ENCODE peak calls at places on chromosomes 7 and 10, in seven cellular contexts. Z, E, I, D, K, F and W are unnamed samples.

GRCh38 chr10:79139124-79139835 is 70.5 kb downstream of the ZMIZ1 start:
- DNase-seq in Z (peak; percentile 90), E (no peak), I (peak; percentile 67), D (no peak), K (no peak), F (peak; percentile 45), W (peak; percentile 82)

GRCh38 chr7:154879629-154880028 is 123.3 kb downstream of the PAXIP1 start:
- DNase-seq in Z (no peak), E (no peak), I (no peak), D (no peak), K (no peak), F (no peak), W (no peak)

GRCh38 chr10:92572362-92573090 is 1.4 kb downstream of the IDE start:
- DNase-seq in Z (no peak), E (no peak), I (no peak), D (no peak), K (peak; percentile 9), F (peak; percentile 30), W (no peak)

GRCh38 chr7:93799750-93800357 is 90.7 kb downstream of the TFPI2 start:
- DNase-seq in Z (peak; percentile 30), E (peak; percentile 22), I (no peak), D (no peak), K (peak; percentile 51), F (peak; percentile 13), W (no peak)

GRCh38 chr10:24920907-24921881 is 31.2 kb downstream of the PRTFDC1 start:
- DNase-seq in Z (peak; percentile 98), E (peak; percentile 62), I (peak; percentile 32), D (no peak), K (peak; percentile 73), F (no peak), W (peak; percentile 55)

GRCh38 chr7:93331706-93332105 is 99.5 kb downstream of the VPS50 start:
- DNase-seq in Z (no peak), E (no peak), I (no peak), D (no peak), K (no peak), F (no peak), W (no peak)

GRCh38 chr7:85041599-85042216 is 145.1 kb downstream of the SEMA3D start:
- DNase-seq in Z (peak; percentile 79), E (peak; percentile 17), I (peak; percentile 17), D (no peak), K (peak; percentile 87), F (peak; percentile 78), W (peak; percentile 25)

GRCh38 chr10:89367529-89367928 is 10.3 kb upstream of the IFIT1B start:
- DNase-seq in Z (no peak), E (no peak), I (no peak), D (no peak), K (no peak), F (peak; percentile 34), W (no peak)

GRCh38 chr7:28483868-28484267 is 71.5 kb downstream of the CREB5 start:
- DNase-seq in Z (no peak), E (no peak), I (no peak), D (no peak), K (peak; percentile 62), F (no peak), W (no peak)

GRCh38 chr10:117531371-117532002 is 11.1 kb upstream of the EMX2 start:
- DNase-seq in Z (no peak), E (no peak), I (no peak), D (no peak), K (no peak), F (no peak), W (no peak)

GRCh38 chr10:11425288-11425595 is 186.2 kb downstream of the USP6NL start:
- DNase-seq in Z (peak; percentile 52), E (no peak), I (no peak), D (no peak), K (no peak), F (no peak), W (no peak)

GRCh38 chr7:134515569-134516468 is 11.5 kb upstream of the AKR1B10 start:
- DNase-seq in Z (peak; percentile 90), E (peak; percentile 81), I (peak; percentile 54), D (peak; percentile 93), K (peak; percentile 99), F (no peak), W (no peak)

GRCh38 chr7:106290319-106290718 is 5.5 kb upstream of the NAMPT start:
- DNase-seq in Z (no peak), E (no peak), I (no peak), D (no peak), K (no peak), F (no peak), W (no peak)

GRCh38 chr10:3091346-3091787 is 24.0 kb downstream of the PFKP start:
- DNase-seq in Z (peak; percentile 92), E (no peak), I (no peak), D (peak; percentile 96), K (peak; percentile 82), F (no peak), W (no peak)

GRCh38 chr10:31677198-31678138 is 251.2 kb downstream of the ARHGAP12 start:
- DNase-seq in Z (no peak), E (no peak), I (peak; percentile 28), D (no peak), K (no peak), F (peak; percentile 91), W (no peak)

GRCh38 chr10:82318533-82318932 is 443.5 kb downstream of the NRG3 start:
- DNase-seq in Z (no peak), E (no peak), I (no peak), D (no peak), K (no peak), F (no peak), W (no peak)
- H3K9me3 ChIP-seq in Z (no peaks in the 10 kb centered on the region), E (no peaks in the 10 kb centered on the region), I (no peaks in the 10 kb centered on the region), D (no peaks in the 10 kb centered on the region), K (no peaks in the 10 kb centered on the region), F (no peaks in the 10 kb centered on the region), W (no peaks in the 10 kb centered on the region)

GRCh38 chr7:158190756-158191155 is 396.9 kb downstream of the PTPRN2 start:
- DNase-seq in Z (no peak), E (no peak), I (no peak), D (no peak), K (no peak), F (no peak), W (no peak)
- H3K9me3 ChIP-seq in Z (no peaks in the 10 kb centered on the region), E (no peaks in the 10 kb centered on the region), I (no peaks in the 10 kb centered on the region), D (peaks cover 2% of the 10 kb centered on the region), K (no peaks in the 10 kb centered on the region), F (no peaks in the 10 kb centered on the region), W (no peaks in the 10 kb centered on the region)

DNA sequence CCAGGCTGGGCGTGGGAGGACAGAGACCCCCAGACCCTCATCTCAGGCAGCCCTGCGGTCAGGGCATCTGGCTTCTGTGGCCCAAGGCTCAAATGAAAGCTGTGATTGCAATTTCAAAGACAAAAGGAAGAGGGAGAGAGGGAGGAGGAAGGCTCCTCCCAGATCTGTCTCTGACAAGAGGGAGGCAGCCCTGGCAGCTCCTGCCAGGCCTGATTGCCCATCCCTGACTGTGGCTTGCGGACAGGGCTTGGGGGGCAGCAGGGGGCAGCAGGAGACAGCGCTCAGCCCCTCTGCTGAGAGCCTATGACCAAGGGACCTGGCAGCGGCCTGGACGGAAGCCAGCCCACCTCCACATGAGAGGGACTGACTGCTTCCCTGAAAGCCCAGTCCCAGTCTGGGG is 91.8 kb downstream of the PTPRN2 start:
- DNase-seq in Z (no peak), E (peak; percentile 45), I (no peak), D (no peak), K (peak; percentile 35), F (peak; percentile 80), W (peak; percentile 19)
- H3K9me3 ChIP-seq in Z (no peaks in the 10 kb centered on the region), E (no peaks in the 10 kb centered on the region), I (no peaks in the 10 kb centered on the region), D (no peaks in the 10 kb centered on the region), K (no peaks in the 10 kb centered on the region), F (no peaks in the 10 kb centered on the region), W (no peaks in the 10 kb centered on the region)

GRCh38 chr7:53642361-53642760 is 606.9 kb downstream of the POM121L12 start:
- DNase-seq in Z (no peak), E (no peak), I (no peak), D (no peak), K (no peak), F (no peak), W (no peak)
- H3K9me3 ChIP-seq in Z (no peaks in the 10 kb centered on the region), E (no peaks in the 10 kb centered on the region), I (no peaks in the 10 kb centered on the region), D (no peaks in the 10 kb centered on the region), K (no peaks in the 10 kb centered on the region), F (no peaks in the 10 kb centered on the region), W (no peaks in the 10 kb centered on the region)

GRCh38 chr7:157601530-157601929 is 264.7 kb downstream of the DNAJB6 start:
- DNase-seq in Z (no peak), E (no peak), I (no peak), D (no peak), K (no peak), F (no peak), W (no peak)

GRCh38 chr7:157603005-157603404 is 266.2 kb downstream of the DNAJB6 start:
- DNase-seq in Z (no peak), E (no peak), I (no peak), D (no peak), K (no peak), F (no peak), W (no peak)

GRCh38 chr7:157603716-157604115 is 266.9 kb downstream of the DNAJB6 start:
- DNase-seq in Z (no peak), E (no peak), I (no peak), D (no peak), K (no peak), F (no peak), W (no peak)

GRCh38 chr7:157602156-157602555 is 265.4 kb downstream of the DNAJB6 start:
- DNase-seq in Z (no peak), E (no peak), I (no peak), D (no peak), K (no peak), F (no peak), W (no peak)

GRCh38 chr7:157602581-157602980 is 265.8 kb downstream of the DNAJB6 start:
- DNase-seq in Z (no peak), E (no peak), I (no peak), D (no peak), K (no peak), F (no peak), W (no peak)
- H3K9me3 ChIP-seq in Z (no peaks in the 10 kb centered on the region), E (no peaks in the 10 kb centered on the region), I (no peaks in the 10 kb centered on the region), D (no peaks in the 10 kb centered on the region), K (no peaks in the 10 kb centered on the region), F (no peaks in the 10 kb centered on the region), W (no peaks in the 10 kb centered on the region)

GRCh38 chr10:37801557-37801956 is 55.9 kb downstream of the ZNF248 start:
- DNase-seq in Z (no peak), E (no peak), I (no peak), D (no peak), K (no peak), F (no peak), W (no peak)
- H3K9me3 ChIP-seq in Z (no peaks in the 10 kb centered on the region), E (peaks cover 17% of the 10 kb centered on the region), I (no peaks in the 10 kb centered on the region), D (no peaks in the 10 kb centered on the region), K (peaks cover 23% of the 10 kb centered on the region), F (peaks cover 49% of the 10 kb centered on the region), W (no peaks in the 10 kb centered on the region)

GRCh38 chr7:13308423-13308822 is 621.0 kb downstream of the ARL4A start:
- DNase-seq in Z (no peak), E (no peak), I (no peak), D (no peak), K (no peak), F (no peak), W (no peak)

GRCh38 chr7:13309535-13309934 is 622.1 kb downstream of the ARL4A start:
- DNase-seq in Z (peak; percentile 27), E (no peak), I (no peak), D (no peak), K (no peak), F (no peak), W (no peak)

DNA sequence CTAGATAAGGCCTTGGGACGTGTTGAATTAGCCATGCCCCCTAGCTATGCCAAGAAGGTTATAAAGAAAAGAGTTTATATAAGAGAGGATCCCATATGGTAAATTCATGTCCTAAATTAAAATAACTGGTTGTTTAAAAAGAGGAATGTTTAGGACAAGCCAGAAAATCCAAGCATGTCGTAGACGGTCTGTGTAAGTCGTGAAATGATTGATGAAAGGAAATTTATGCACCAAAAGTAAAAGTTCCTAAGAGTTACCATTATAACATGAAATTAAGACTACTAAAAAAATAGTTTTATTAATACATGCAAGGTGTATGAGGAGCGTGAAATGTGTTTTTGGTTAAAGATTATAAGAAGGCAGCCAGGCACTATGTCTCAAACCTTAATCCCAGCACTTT is 624.9 kb downstream of the ARL4A start:
- DNase-seq in Z (no peak), E (no peak), I (no peak), D (no peak), K (peak; percentile 34), F (peak; percentile 23), W (no peak)
- H3K9me3 ChIP-seq in Z (no peaks in the 10 kb centered on the region), E (peaks cover 16% of the 10 kb centered on the region), I (no peaks in the 10 kb centered on the region), D (peaks cover 3% of the 10 kb centered on the region), K (peaks cover 13% of the 10 kb centered on the region), F (peaks cover 18% of the 10 kb centered on the region), W (no peaks in the 10 kb centered on the region)